ENCODE peak calls at places on chromosomes 7 and 10, in four cellular contexts. One of them, this sample, is unnamed.

GRCh38 chr10:130127612-130128607 is 8.3 kb upstream of the GLRX3 start:
- DNase-seq in fibroblast of the aortic adventitia: peak
- DNase-seq in dorsolateral prefrontal cortex: peak
- DNase-seq in HFFc6: peak
- DNase-seq in this sample: no peak

GRCh38 chr7:119197172-119197871 is 972.8 kb downstream of the ANKRD7 start:
- DNase-seq in fibroblast of the aortic adventitia: no peak
- DNase-seq in dorsolateral prefrontal cortex: no peak
- DNase-seq in HFFc6: no peak
- DNase-seq in this sample: no peak

GRCh38 chr10:92219516-92219915 is 71.4 kb downstream of the CPEB3 start:
- DNase-seq in fibroblast of the aortic adventitia: no peak
- DNase-seq in dorsolateral prefrontal cortex: no peak
- DNase-seq in HFFc6: no peak
- DNase-seq in this sample: no peak

GRCh38 chr10:49310460-49310859 is 11.5 kb downstream of the C10orf71 start:
- DNase-seq in fibroblast of the aortic adventitia: no peak
- DNase-seq in dorsolateral prefrontal cortex: no peak
- DNase-seq in HFFc6: no peak
- DNase-seq in this sample: no peak

GRCh38 chr10:71494470-71494869 is 97.8 kb downstream of the CDH23 start:
- DNase-seq in fibroblast of the aortic adventitia: no peak
- DNase-seq in dorsolateral prefrontal cortex: no peak
- DNase-seq in HFFc6: no peak
- DNase-seq in this sample: no peak

GRCh38 chr7:150413640-150414081 is 34.5 kb downstream of the ZNF775 start:
- DNase-seq in fibroblast of the aortic adventitia: no peak
- DNase-seq in dorsolateral prefrontal cortex: no peak
- DNase-seq in HFFc6: no peak
- DNase-seq in this sample: peak

GRCh38 chr7:131819891-131820290 is 263.5 kb upstream of the PODXL start:
- DNase-seq in fibroblast of the aortic adventitia: no peak
- DNase-seq in dorsolateral prefrontal cortex: no peak
- DNase-seq in HFFc6: no peak
- DNase-seq in this sample: no peak

GRCh38 chr7:108109216-108109908 is 20.8 kb downstream of the LAMB4 start:
- DNase-seq in fibroblast of the aortic adventitia: no peak
- DNase-seq in dorsolateral prefrontal cortex: no peak
- DNase-seq in HFFc6: no peak
- DNase-seq in this sample: no peak

GRCh38 chr7:111077001-111077400 is 13.9 kb upstream of the LRRN3 start:
- DNase-seq in fibroblast of the aortic adventitia: no peak
- DNase-seq in dorsolateral prefrontal cortex: no peak
- DNase-seq in HFFc6: no peak
- DNase-seq in this sample: no peak

DNA sequence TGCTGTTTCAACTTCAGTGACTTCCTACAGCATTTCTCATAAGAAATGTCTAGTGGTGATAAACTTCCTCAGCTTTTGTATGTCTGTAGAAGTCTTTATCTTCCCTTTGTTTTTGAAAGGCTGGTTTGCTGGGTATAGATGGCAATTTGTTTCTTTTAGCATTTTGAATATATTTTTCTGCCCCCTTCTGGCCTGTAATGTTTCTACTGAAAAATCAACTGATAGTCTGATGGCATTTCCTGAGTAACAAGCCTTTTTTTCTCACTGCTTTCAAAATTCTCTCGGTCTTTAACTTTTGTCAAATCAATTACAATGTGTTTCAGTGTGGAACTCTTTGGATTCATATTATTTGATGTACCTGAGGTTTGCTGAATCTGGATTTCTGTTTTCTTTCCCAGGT is 487.1 kb downstream of the ATRNL1 start:
- DNase-seq in fibroblast of the aortic adventitia: no peak
- DNase-seq in dorsolateral prefrontal cortex: no peak
- DNase-seq in HFFc6: no peak
- DNase-seq in this sample: no peak
- TF ChIP-seq CTCF in fibroblast of the aortic adventitia: no peak
- TF ChIP-seq CTCF in dorsolateral prefrontal cortex: no peak
- TF ChIP-seq CTCF in HFFc6: no peak
- TF ChIP-seq CTCF in this sample: peak

DNA sequence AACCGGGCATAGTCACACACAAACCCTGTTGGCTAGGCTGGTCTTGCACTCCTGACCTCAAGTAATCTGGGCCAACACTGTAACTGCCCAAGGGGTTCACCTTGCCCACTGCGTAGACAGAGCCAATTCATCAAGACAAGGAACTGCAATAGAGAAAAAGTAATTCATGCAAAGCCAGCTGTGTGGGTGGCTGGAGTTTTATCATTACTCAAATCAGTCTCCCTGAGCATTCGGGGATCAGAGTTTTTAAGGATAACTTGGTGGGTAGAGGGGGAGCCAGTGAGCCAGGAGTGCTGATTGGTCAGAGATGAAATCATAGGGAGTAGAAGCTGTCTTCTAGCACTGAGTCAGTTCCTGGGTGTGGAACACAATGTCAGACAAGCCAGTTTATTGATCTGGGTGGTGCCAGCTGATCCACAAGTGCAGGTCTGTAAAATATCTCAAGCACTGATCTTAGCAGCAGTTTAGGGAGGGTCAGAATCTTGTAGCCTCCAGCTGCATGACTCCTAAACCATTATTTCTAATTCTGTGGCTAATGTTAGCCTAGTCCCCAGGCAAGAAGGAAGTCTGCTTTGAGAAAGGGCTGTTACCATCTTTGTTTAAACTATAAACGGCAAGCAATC is 15.6 kb upstream of the FXYD4 start:
- DNase-seq in fibroblast of the aortic adventitia: peak
- DNase-seq in dorsolateral prefrontal cortex: no peak
- DNase-seq in HFFc6: peak
- DNase-seq in this sample: no peak
- TF ChIP-seq CTCF in fibroblast of the aortic adventitia: no peak
- TF ChIP-seq CTCF in dorsolateral prefrontal cortex: no peak
- TF ChIP-seq CTCF in HFFc6: peak
- TF ChIP-seq CTCF in this sample: no peak

GRCh38 chr10:45580781-45581496 is 91.6 kb downstream of the ZFAND4 start:
- DNase-seq in fibroblast of the aortic adventitia: no peak
- DNase-seq in dorsolateral prefrontal cortex: no peak
- DNase-seq in HFFc6: no peak
- DNase-seq in this sample: no peak
- TF ChIP-seq CTCF in fibroblast of the aortic adventitia: no peak
- TF ChIP-seq CTCF in dorsolateral prefrontal cortex: no peak
- TF ChIP-seq CTCF in HFFc6: no peak
- TF ChIP-seq CTCF in this sample: no peak

DNA sequence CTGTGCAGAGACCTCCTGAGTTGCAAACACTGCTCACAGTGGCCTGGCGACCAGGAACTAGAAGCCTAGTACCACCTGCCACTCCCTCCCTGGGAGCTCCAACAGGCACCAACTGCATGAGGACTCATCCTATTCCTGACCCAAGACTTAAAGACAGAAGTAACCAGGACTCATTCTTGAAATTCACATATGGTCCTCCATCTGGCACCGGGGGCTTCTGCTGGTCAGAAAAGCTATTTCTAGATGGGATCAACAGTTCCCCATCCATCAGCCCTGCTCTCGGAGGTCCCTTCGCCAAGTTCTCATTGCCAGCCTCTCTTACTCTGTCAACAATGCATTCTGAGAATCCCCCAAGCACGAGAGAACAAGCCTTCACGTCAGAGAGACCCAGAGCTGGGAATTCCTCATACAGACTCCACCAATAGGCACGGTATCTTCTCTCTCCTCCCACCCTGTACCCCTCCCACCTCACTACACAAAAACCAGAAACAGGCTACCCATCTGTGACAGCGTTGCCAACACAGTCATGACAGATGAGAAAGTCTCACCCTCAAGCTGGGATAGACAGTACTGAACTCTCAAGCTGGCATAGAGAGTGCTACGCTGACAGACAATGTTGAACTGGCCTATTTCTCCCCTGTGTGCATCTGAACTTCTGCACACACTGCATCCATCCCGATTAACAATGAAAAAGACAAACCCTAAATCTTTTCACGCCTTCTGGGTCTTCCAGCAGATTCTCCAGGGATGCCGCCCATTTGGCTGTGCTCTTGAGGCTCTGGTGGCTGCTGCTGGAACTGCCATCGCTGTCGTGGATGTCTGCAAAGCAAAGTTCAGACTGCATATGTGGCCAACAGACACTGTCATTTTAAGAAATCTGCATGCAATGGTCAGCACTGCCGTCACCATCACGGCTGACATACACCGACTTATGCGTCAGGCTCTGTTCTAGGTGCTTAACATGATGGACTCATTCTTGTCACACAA is 15.6 kb downstream of the RGS10 start:
- DNase-seq in fibroblast of the aortic adventitia: no peak
- DNase-seq in dorsolateral prefrontal cortex: no peak
- DNase-seq in HFFc6: no peak
- DNase-seq in this sample: peak
- TF ChIP-seq CTCF in fibroblast of the aortic adventitia: peak
- TF ChIP-seq CTCF in dorsolateral prefrontal cortex: no peak
- TF ChIP-seq CTCF in HFFc6: peak
- TF ChIP-seq CTCF in this sample: no peak

GRCh38 chr7:5429253-5429856 is 5.7 kb upstream of the TNRC18 start:
- DNase-seq in fibroblast of the aortic adventitia: peak
- DNase-seq in dorsolateral prefrontal cortex: peak
- DNase-seq in HFFc6: no peak
- DNase-seq in this sample: no peak

GRCh38 chr7:5430612-5430947 is 6.9 kb upstream of the TNRC18 start:
- DNase-seq in fibroblast of the aortic adventitia: no peak
- DNase-seq in dorsolateral prefrontal cortex: no peak
- DNase-seq in HFFc6: no peak
- DNase-seq in this sample: no peak

GRCh38 chr7:5429857-5430611 is 6.4 kb upstream of the TNRC18 start:
- DNase-seq in fibroblast of the aortic adventitia: peak
- DNase-seq in dorsolateral prefrontal cortex: no peak
- DNase-seq in HFFc6: peak
- DNase-seq in this sample: no peak

GRCh38 chr7:5426226-5426475 is 2.5 kb upstream of the TNRC18 start:
- DNase-seq in fibroblast of the aortic adventitia: peak
- DNase-seq in dorsolateral prefrontal cortex: no peak
- DNase-seq in HFFc6: peak
- DNase-seq in this sample: no peak

GRCh38 chr7:5428470-5429252 is 5.0 kb upstream of the TNRC18 start:
- DNase-seq in fibroblast of the aortic adventitia: peak
- DNase-seq in dorsolateral prefrontal cortex: peak
- DNase-seq in HFFc6: peak
- DNase-seq in this sample: no peak
- TF ChIP-seq CTCF in fibroblast of the aortic adventitia: peak
- TF ChIP-seq CTCF in dorsolateral prefrontal cortex: no peak
- TF ChIP-seq CTCF in HFFc6: peak
- TF ChIP-seq CTCF in this sample: peak